ENCODE peak calls at places on chromosomes 3 and 15, in six cellular contexts. One of them, this sample, is unnamed.
A peak's percentile ranks its signal among the peaks of the same experiment; 100 is the strongest.

GRCh38 chr15:75814794-75815193 is 28.5 kb upstream of the UBE2Q2 start:
- DNase-seq in HS-27A: no peak
- DNase-seq in HCEC 1CT: no peak
- DNase-seq in tibial artery: no peak
- DNase-seq in ecto neural progenitor cell: no peak
- DNase-seq in Caki2: no peak
- DNase-seq in this sample: no peak

GRCh38 chr3:65814883-65815578 is 223.7 kb downstream of the MAGI1 start:
- DNase-seq in HS-27A: no peak
- DNase-seq in Caki2: no peak
- DNase-seq in HCEC 1CT: no peak
- DNase-seq in tibial artery: no peak
- DNase-seq in ecto neural progenitor cell: no peak
- DNase-seq in this sample: no peak

GRCh38 chr3:33989229-33989628 is 190.8 kb downstream of the PDCD6IP start:
- DNase-seq in tibial artery: no peak
- DNase-seq in HS-27A: no peak
- DNase-seq in ecto neural progenitor cell: no peak
- DNase-seq in HCEC 1CT: no peak
- DNase-seq in Caki2: no peak
- DNase-seq in this sample: no peak

GRCh38 chr3:70281663-70282062 is 30.8 kb downstream of the MDFIC2 start:
- DNase-seq in HS-27A: peak; percentile 30
- DNase-seq in ecto neural progenitor cell: no peak
- DNase-seq in HCEC 1CT: no peak
- DNase-seq in tibial artery: no peak
- DNase-seq in Caki2: peak; percentile 62
- DNase-seq in this sample: no peak

GRCh38 chr3:107752202-107752990 is 229.6 kb downstream of the BBX start:
- DNase-seq in HCEC 1CT: peak; percentile 48
- DNase-seq in Caki2: peak; percentile 6
- DNase-seq in ecto neural progenitor cell: no peak
- DNase-seq in HS-27A: no peak
- DNase-seq in tibial artery: no peak
- DNase-seq in this sample: no peak

GRCh38 chr3:2656806-2657205 is 453.4 kb downstream of the IL5RA start:
- DNase-seq in Caki2: no peak
- DNase-seq in ecto neural progenitor cell: no peak
- DNase-seq in HCEC 1CT: peak; percentile 54
- DNase-seq in tibial artery: no peak
- DNase-seq in HS-27A: no peak
- DNase-seq in this sample: no peak

GRCh38 chr15:67110400-67110799 is 45.0 kb downstream of the SMAD3 start:
- DNase-seq in tibial artery: no peak
- DNase-seq in Caki2: peak; percentile 88
- DNase-seq in HS-27A: no peak
- DNase-seq in HCEC 1CT: no peak
- DNase-seq in ecto neural progenitor cell: no peak
- DNase-seq in this sample: no peak

GRCh38 chr15:24763891-24764290 is 88.3 kb downstream of the NPAP1 start:
- DNase-seq in HCEC 1CT: no peak
- DNase-seq in tibial artery: no peak
- DNase-seq in Caki2: no peak
- DNase-seq in HS-27A: no peak
- DNase-seq in ecto neural progenitor cell: no peak
- DNase-seq in this sample: no peak

GRCh38 chr15:48507416-48508065 is 138.0 kb downstream of the FBN1 start:
- DNase-seq in tibial artery: no peak
- DNase-seq in Caki2: peak; percentile 32
- DNase-seq in HS-27A: peak; percentile 23
- DNase-seq in ecto neural progenitor cell: no peak
- DNase-seq in HCEC 1CT: peak; percentile 60
- DNase-seq in this sample: no peak

This sample was measured in central memory CD4-positive, alpha-beta T cell.